ENCODE peak calls at places on chromosomes 16 and 17, in ten cellular contexts. D, V, E, Z, K, M, H, X, F and L are unnamed samples.

GRCh38 chr17:68711858-68712257 is 110.7 kb upstream of the FAM20A start:
- DNase-seq in D (peak), V (no peak), E (no peak), Z (no peak), K (no peak), M (no peak), H (no peak), X (no peak), F (no peak), L (no peak)

GRCh38 chr17:5299383-5299782 is 17.3 kb downstream of the RABEP1 start:
- DNase-seq in D (no peak), V (no peak), E (no peak), Z (no peak), K (no peak), M (no peak), H (no peak), X (no peak), F (no peak), L (no peak)

GRCh38 chr16:87844374-87844733 is 25.0 kb downstream of the SLC7A5 start:
- DNase-seq in D (no peak), V (peak), E (no peak), Z (no peak), K (no peak), M (no peak), H (no peak), X (no peak), F (no peak), L (no peak)

GRCh38 chr16:48384305-48384981 is 770 bp downstream of the SIAH1 start:
- DNase-seq in D (peak), V (peak), E (peak), Z (peak), K (peak), M (no peak), H (peak), X (peak), F (peak), L (no peak)

GRCh38 chr17:74450231-74450630 is 16.2 kb upstream of the CD300A start:
- DNase-seq in D (no peak), V (peak), E (no peak), Z (no peak), K (no peak), M (no peak), H (no peak), X (no peak), F (no peak), L (no peak)

GRCh38 chr17:83136931-83137330 is 57.5 kb downstream of the METRNL start:
- DNase-seq in D (no peak), V (no peak), E (no peak), Z (no peak), K (no peak), M (no peak), H (no peak), X (no peak), F (no peak), L (no peak)

GRCh38 chr17:14302421-14303099 is 1.7 kb downstream of the HS3ST3B1 start:
- DNase-seq in D (peak), V (peak), E (peak), Z (peak), K (peak), M (no peak), H (peak), X (peak), F (peak), L (no peak)

GRCh38 chr17:51298508-51299371 is 38.4 kb downstream of the UTP18 start:
- DNase-seq in D (peak), V (no peak), E (no peak), Z (no peak), K (no peak), M (no peak), H (peak), X (no peak), F (peak), L (no peak)

GRCh38 chr16:24309222-24309905 is 53.2 kb downstream of the CACNG3 start:
- DNase-seq in D (peak), V (no peak), E (no peak), Z (no peak), K (no peak), M (no peak), H (peak), X (no peak), F (no peak), L (no peak)

GRCh38 chr17:6374761-6375312 is 60.1 kb downstream of the AIPL1 start:
- DNase-seq in D (peak), V (no peak), E (no peak), Z (no peak), K (no peak), M (no peak), H (peak), X (no peak), F (peak), L (no peak)

GRCh38 chr16:27432600-27432957 is 30.6 kb downstream of the IL21R start:
- DNase-seq in D (peak), V (no peak), E (no peak), Z (no peak), K (no peak), M (no peak), H (peak), X (no peak), F (no peak), L (no peak)

GRCh38 chr17:40540448-40540847 is 24.8 kb downstream of the CCR7 start:
- DNase-seq in D (no peak), V (peak), E (peak), Z (peak), K (no peak), M (no peak), H (no peak), X (no peak), F (no peak), L (no peak)

GRCh38 chr16:19008770-19009169 is 25.0 kb downstream of the TMC7 start:
- DNase-seq in D (peak), V (no peak), E (no peak), Z (no peak), K (no peak), M (peak), H (peak), X (no peak), F (no peak), L (no peak)

GRCh38 chr16:89359296-89360147 is 130.8 kb downstream of the ANKRD11 start:
- DNase-seq in D (peak), V (no peak), E (no peak), Z (peak), K (no peak), M (no peak), H (no peak), X (no peak), F (no peak), L (no peak)

GRCh38 chr17:42474270-42474669 is 15.6 kb downstream of the ATP6V0A1 start:
- DNase-seq in D (no peak), V (no peak), E (no peak), Z (no peak), K (no peak), M (no peak), H (no peak), X (no peak), F (no peak), L (no peak)

GRCh38 chr16:55835578-55835977 is 2.7 kb upstream of the CES1 start:
- DNase-seq in D (peak), V (no peak), E (no peak), Z (peak), K (peak), M (no peak), H (peak), X (no peak), F (no peak), L (no peak)

GRCh38 chr17:362721-363120 is 10.1 kb upstream of the RPH3AL start:
- DNase-seq in D (no peak), V (no peak), E (no peak), Z (no peak), K (no peak), M (no peak), H (no peak), X (no peak), F (no peak), L (no peak)

GRCh38 chr17:11144358-11145233 is 96.4 kb upstream of the SHISA6 start:
- DNase-seq in D (peak), V (peak), E (no peak), Z (no peak), K (no peak), M (no peak), H (peak), X (no peak), F (peak), L (no peak)

GRCh38 chr17:68794636-68795503 is 160.3 kb downstream of the ABCA8 start:
- DNase-seq in D (peak), V (no peak), E (no peak), Z (peak), K (peak), M (no peak), H (peak), X (no peak), F (no peak), L (no peak)

GRCh38 chr16:50552476-50553101 is 4.4 kb downstream of the NKD1 start:
- DNase-seq in D (no peak), V (no peak), E (no peak), Z (no peak), K (no peak), M (no peak), H (no peak), X (no peak), F (no peak), L (no peak)

GRCh38 chr17:44308865-44309264 is 464 bp downstream of the RUNDC3A start:
- DNase-seq in D (no peak), V (no peak), E (no peak), Z (no peak), K (no peak), M (no peak), H (no peak), X (no peak), F (no peak), L (no peak)

GRCh38 chr17:44309472-44309871 is 1.1 kb downstream of the RUNDC3A start:
- DNase-seq in D (no peak), V (no peak), E (no peak), Z (no peak), K (no peak), M (no peak), H (peak), X (no peak), F (no peak), L (no peak)

GRCh38 chr17:44307387-44308186 is 814 bp upstream of the RUNDC3A start:
- DNase-seq in D (peak), V (peak), E (no peak), Z (peak), K (no peak), M (no peak), H (peak), X (no peak), F (peak), L (no peak)

GRCh38 chr17:44308320-44308818 is at the start of gene RUNDC3A:
- DNase-seq in D (peak), V (peak), E (peak), Z (peak), K (peak), M (no peak), H (peak), X (peak), F (peak), L (peak)

DNA sequence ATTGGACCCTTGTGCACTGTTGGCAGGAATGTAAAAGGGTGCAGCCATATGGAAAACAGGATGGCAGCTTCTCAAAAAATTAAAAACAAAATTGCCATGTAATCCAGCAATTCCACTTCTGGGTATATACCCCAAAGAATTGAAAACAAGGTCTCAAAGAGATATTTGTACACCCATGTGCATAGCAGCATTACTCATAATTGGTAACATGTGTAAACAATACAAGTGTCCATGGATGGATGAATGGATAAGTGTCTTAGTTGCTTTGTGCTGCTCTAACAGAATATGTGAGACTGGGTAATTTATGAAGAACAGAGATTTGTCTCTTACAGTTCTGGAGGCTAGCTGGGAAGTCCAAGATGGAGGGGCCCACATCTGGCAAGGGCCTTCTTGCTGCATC is 3.8 kb upstream of the RUNDC3A start:
- DNase-seq in D (no peak), V (no peak), E (no peak), Z (no peak), K (no peak), M (no peak), H (no peak), X (no peak), F (no peak), L (no peak)
- TF ChIP-seq CTCF in D (no peak), V (no peak), E (no peak), Z (no peak), K (no peak), M (no peak), H (no peak), X (no peak), F (no peak), L (no peak)

GRCh38 chr16:22297114-22297870 is at the start of gene POLR3E:
- DNase-seq in D (peak), V (peak), E (peak), Z (peak), K (peak), M (peak), H (peak), X (peak), F (peak), L (peak)
- TF ChIP-seq CTCF in D (peak), V (peak), E (peak), Z (peak), K (peak), M (peak), H (peak), X (peak), F (peak), L (peak)

DNA sequence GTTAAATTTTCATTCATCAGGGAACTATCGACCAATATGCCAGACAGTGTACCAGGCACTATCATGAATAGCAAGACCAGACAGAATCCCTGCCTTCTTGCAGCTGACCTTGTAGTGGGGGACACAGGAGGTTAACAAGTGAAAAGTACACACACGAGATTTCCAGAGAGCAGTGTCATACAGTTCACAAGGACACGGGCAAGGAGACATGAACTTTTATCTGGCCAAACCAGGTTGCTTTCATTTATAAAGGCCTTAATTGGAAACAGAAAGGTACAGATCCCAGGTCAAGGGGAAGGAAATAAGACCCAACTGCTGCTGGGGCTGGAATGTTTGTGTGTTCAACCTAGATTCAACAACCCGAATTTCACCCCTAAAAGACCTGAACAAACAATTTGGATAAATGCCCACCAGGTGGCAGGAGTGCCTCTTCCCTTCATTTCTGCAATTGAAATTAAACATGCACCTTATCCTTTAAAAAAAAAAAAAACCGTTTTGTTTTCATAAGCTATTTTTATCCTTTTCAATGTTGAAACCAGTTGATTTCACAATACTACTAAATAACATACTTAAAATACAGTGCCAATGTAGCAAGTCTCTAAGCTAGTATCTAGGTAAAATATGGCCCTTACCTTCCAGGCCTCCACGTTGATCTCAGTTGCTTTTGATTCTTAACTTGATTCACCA is 65.9 kb downstream of the EMP2 start:
- DNase-seq in D (peak), V (no peak), E (no peak), Z (peak), K (peak), M (peak), H (peak), X (peak), F (peak), L (no peak)
- TF ChIP-seq CTCF in D (peak), V (peak), E (peak), Z (peak), K (peak), M (peak), H (peak), X (peak), F (peak), L (no peak)

DNA sequence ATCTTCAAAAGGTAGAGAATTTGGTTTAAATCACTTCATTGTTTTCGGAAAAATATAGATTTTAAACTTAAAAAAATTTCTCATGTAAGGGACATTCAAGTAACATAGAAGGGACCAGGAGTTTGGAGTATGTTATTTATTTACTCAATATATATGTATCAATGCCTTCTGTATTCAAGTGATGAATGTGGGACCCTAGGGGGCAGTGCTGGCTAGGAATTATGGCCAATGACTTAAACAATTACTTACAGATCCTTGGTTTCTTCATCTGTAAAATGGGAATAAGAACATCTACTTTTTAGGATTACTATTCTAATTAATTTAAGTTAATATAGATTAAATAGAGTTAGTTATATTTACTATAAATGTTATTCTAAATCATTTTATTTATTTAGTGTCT is 886.3 kb upstream of the RBFOX1 start:
- DNase-seq in D (no peak), V (no peak), E (no peak), Z (no peak), K (no peak), M (no peak), H (no peak), X (no peak), F (no peak), L (no peak)
- TF ChIP-seq CTCF in D (no peak), V (no peak), E (no peak), Z (no peak), K (no peak), M (no peak), H (no peak), X (no peak), F (no peak), L (no peak)

DNA sequence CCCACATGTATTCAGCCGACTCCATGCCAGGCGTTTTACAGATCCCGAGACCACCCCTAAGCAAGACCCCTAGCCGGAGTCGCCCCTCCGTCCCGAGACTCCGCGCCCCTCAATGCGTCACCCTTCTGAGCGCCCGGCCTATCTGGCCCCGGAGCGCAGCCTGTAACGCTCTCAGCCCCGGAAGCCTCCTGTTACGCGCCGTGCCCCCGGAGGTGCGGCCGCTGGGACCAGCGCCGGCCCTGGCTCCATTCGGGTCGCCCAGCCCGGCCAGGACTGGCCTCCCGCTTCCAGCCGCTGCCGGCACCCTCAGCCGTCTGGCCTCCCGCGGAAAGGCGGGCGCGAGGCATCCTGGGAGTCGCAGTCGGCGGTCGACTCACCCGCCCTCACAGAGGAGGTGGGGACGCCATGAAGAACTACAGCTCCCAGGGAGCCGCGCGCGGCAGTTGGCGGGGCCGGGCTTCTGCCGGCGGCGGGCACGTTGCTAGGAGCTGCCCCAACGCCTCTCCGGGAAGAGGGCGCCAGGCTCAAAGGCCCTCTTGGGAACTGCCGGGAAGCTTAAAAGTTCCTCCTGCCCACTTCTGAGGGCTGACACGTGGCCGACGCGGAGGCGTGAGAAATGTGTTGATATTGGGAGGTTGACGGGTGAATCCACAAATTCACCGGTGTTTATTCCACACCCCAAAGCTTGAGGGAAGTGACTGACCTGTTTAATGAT is at the start of gene FBF1:
- DNase-seq in D (peak), V (peak), E (peak), Z (peak), K (peak), M (peak), H (peak), X (peak), F (peak), L (peak)
- TF ChIP-seq CTCF in D (no peak), V (no peak), E (no peak), Z (no peak), K (no peak), M (no peak), H (no peak), X (no peak), F (no peak), L (no peak)